ENCODE peak calls at places on chromosomes 13 and 19, in five cellular contexts. K is lower leg skin, M is PC-9, D is GM12864, G is 8988T. L is an unnamed sample.
A peak's percentile ranks its signal among the peaks of the same experiment; 100 is the strongest.

GRCh38 chr19:18894254-18895037 is 1.5 kb downstream of the CERS1 start:
- DNase-seq in K (no peak), M (no peak), D (no peak), G (peak; percentile 81), L (no peak)

GRCh38 chr13:46603165-46603603 is 50.2 kb downstream of the LRCH1 start:
- DNase-seq in K (no peak), M (no peak), D (no peak), G (no peak), L (no peak)

GRCh38 chr19:46537136-46538097 is 41.8 kb upstream of the PNMA8B start:
- DNase-seq in K (no peak), M (no peak), D (no peak), G (no peak), L (no peak)

GRCh38 chr13:111279253-111279652 is 41.2 kb upstream of the TEX29 start:
- DNase-seq in K (no peak), M (no peak), D (no peak), G (no peak), L (no peak)

GRCh38 chr19:43028866-43029265 is 2.6 kb upstream of the PSG11 start:
- DNase-seq in K (no peak), M (no peak), D (no peak), G (no peak), L (no peak)

GRCh38 chr13:36880961-36881360 is 39.1 kb downstream of the SMAD9 start:
- DNase-seq in K (no peak), M (no peak), D (no peak), G (no peak), L (no peak)

GRCh38 chr13:110415669-110416068 is 108.6 kb downstream of the COL4A2 start:
- DNase-seq in K (no peak), M (peak; percentile 71), D (no peak), G (peak; percentile 35), L (no peak)

GRCh38 chr19:29687897-29688728 is 22.9 kb downstream of the PLEKHF1 start:
- DNase-seq in K (no peak), M (no peak), D (no peak), G (no peak), L (no peak)

GRCh38 chr13:22040810-22041364 is 370.0 kb downstream of the FGF9 start:
- DNase-seq in K (no peak), M (no peak), D (no peak), G (no peak), L (no peak)

GRCh38 chr19:11659612-11660011 is 62.3 kb downstream of the ZNF627 start:
- DNase-seq in K (no peak), M (peak; percentile 48), D (no peak), G (no peak), L (no peak)

GRCh38 chr19:1592023-1592754 is 476 bp downstream of the MBD3 start:
- DNase-seq in K (peak; percentile 69), M (peak; percentile 52), D (peak; percentile 58), G (peak; percentile 86), L (peak; percentile 19)

GRCh38 chr19:33063356-33064116 is 1.2 kb downstream of the RHPN2 start:
- DNase-seq in K (peak; percentile 23), M (no peak), D (no peak), G (no peak), L (no peak)

GRCh38 chr19:7808108-7808507 is 21.9 kb upstream of the EVI5L start:
- DNase-seq in K (no peak), M (peak; percentile 84), D (no peak), G (no peak), L (no peak)

GRCh38 chr19:16327911-16328823 is 3.5 kb downstream of the KLF2 start:
- DNase-seq in K (peak; percentile 91), M (no peak), D (no peak), G (no peak), L (peak; percentile 68)

GRCh38 chr13:97226788-97227627 is 4.9 kb downstream of the MBNL2 start:
- DNase-seq in K (no peak), M (no peak), D (no peak), G (no peak), L (no peak)

GRCh38 chr13:25692156-25692555 is 320.4 kb downstream of the ATP8A2 start:
- DNase-seq in K (no peak), M (no peak), D (no peak), G (no peak), L (no peak)

GRCh38 chr13:97028441-97029299 is 34.4 kb upstream of the OXGR1 start:
- DNase-seq in K (peak; percentile 67), M (peak; percentile 60), D (no peak), G (no peak), L (no peak)

GRCh38 chr19:33409906-33410685 is 36.6 kb downstream of the CEBPG start:
- DNase-seq in K (no peak), M (no peak), D (no peak), G (no peak), L (no peak)

GRCh38 chr13:58097831-58098230 is 466.3 kb downstream of the PCDH17 start:
- DNase-seq in K (no peak), M (no peak), D (no peak), G (no peak), L (no peak)

GRCh38 chr19:13986348-13986904 is 19.7 kb downstream of the RFX1 start:
- DNase-seq in K (peak; percentile 86), M (no peak), D (peak; percentile 93), G (peak; percentile 80), L (peak; percentile 67)

GRCh38 chr19:6393982-6394412 is 1.0 kb upstream of the GTF2F1 start:
- DNase-seq in K (no peak), M (no peak), D (peak; percentile 73), G (no peak), L (no peak)

GRCh38 chr13:74280093-74280794 is 146.0 kb upstream of the KLF12 start:
- DNase-seq in K (no peak), M (no peak), D (no peak), G (no peak), L (no peak)

GRCh38 chr13:114000151-114001040 is 26.5 kb upstream of the C13orf46 start:
- DNase-seq in K (no peak), M (no peak), D (no peak), G (no peak), L (no peak)

GRCh38 chr19:13153627-13154240 is 3.5 kb downstream of the IER2 start:
- DNase-seq in K (no peak), M (peak; percentile 42), D (no peak), G (no peak), L (no peak)

GRCh38 chr19:888615-889385 is 4.2 kb downstream of the MED16 start:
- DNase-seq in K (no peak), M (no peak), D (no peak), G (no peak), L (no peak)

GRCh38 chr13:45105895-45106294 is 14.4 kb upstream of the GTF2F2 start:
- DNase-seq in K (no peak), M (peak; percentile 76), D (no peak), G (no peak), L (no peak)

GRCh38 chr13:39501711-39502324 is 101.2 kb downstream of the LHFPL6 start:
- DNase-seq in K (no peak), M (no peak), D (no peak), G (no peak), L (no peak)

GRCh38 chr19:1327125-1327524 is 41.5 kb downstream of the EFNA2 start:
- DNase-seq in K (no peak), M (no peak), D (no peak), G (no peak), L (no peak)

GRCh38 chr13:76884571-76885202 is 1.5 kb downstream of the KCTD12 start:
- DNase-seq in K (peak; percentile 41), M (no peak), D (no peak), G (no peak), L (no peak)

GRCh38 chr13:23674795-23675640 is 104.8 kb downstream of the TNFRSF19 start:
- DNase-seq in K (no peak), M (peak; percentile 64), D (no peak), G (no peak), L (no peak)

GRCh38 chr13:34011552-34012085 is 193.7 kb downstream of the RFC3 start:
- DNase-seq in K (no peak), M (no peak), D (no peak), G (no peak), L (no peak)